ENCODE peak calls at places on chromosomes 2 and 18, in four cellular contexts. J is stomach, V is HL-60, K is H1. X is an unnamed sample.

GRCh38 chr2:5696741-5697521 is 4.7 kb downstream of the SOX11 start:
- DNase-seq in K (peak; percentile 79), V (no peak), J (no peak), X (no peak)

GRCh38 chr2:100877555-100877954 is 57.6 kb downstream of the NPAS2 start:
- DNase-seq in K (no peak), J (peak; percentile 22), V (no peak), X (no peak)

GRCh38 chr2:96575790-96576456 is 39.4 kb downstream of the ARID5A start:
- DNase-seq in V (no peak), J (no peak), K (no peak), X (no peak)

GRCh38 chr2:161020437-161020836 is 139.8 kb upstream of the TANK start:
- DNase-seq in J (no peak), K (no peak), V (no peak), X (no peak)

GRCh38 chr2:176120369-176121307 is 1.9 kb upstream of the HOXD9 start:
- DNase-seq in J (no peak), V (no peak), K (peak; percentile 42), X (no peak)

GRCh38 chr2:15863089-15863488 is 77.3 kb upstream of the MYCN start:
- DNase-seq in V (no peak), J (no peak), K (no peak), X (no peak)

GRCh38 chr18:3710712-3711269 is 260.8 kb downstream of the TGIF1 start:
- DNase-seq in K (no peak), J (peak; percentile 81), V (peak; percentile 79), X (peak; percentile 36)

GRCh38 chr18:8401606-8402005 is 207.6 kb upstream of the RAB12 start:
- DNase-seq in V (no peak), J (no peak), K (no peak), X (no peak)

GRCh38 chr18:36672437-36673344 is 156.1 kb downstream of the TPGS2 start:
- DNase-seq in K (no peak), V (no peak), J (no peak), X (peak; percentile 86)

GRCh38 chr2:106197878-106198277 is 3.8 kb upstream of the UXS1 start:
- DNase-seq in J (no peak), K (no peak), V (no peak), X (no peak)

GRCh38 chr18:62242955-62243354 is 55.9 kb downstream of the RELCH start:
- DNase-seq in V (no peak), K (no peak), J (no peak), X (no peak)

GRCh38 chr18:48834421-48835011 is 116.2 kb downstream of the SMAD7 start:
- DNase-seq in K (no peak), J (peak; percentile 56), V (peak; percentile 89), X (no peak)

GRCh38 chr2:86216577-86217555 is 17.6 kb downstream of the MRPL35 start:
- DNase-seq in K (no peak), J (no peak), V (no peak), X (no peak)

GRCh38 chr18:48470484-48471180 is 61.4 kb upstream of the ZBTB7C start:
- DNase-seq in V (no peak), J (no peak), K (no peak), X (no peak)

GRCh38 chr2:155099784-155100183 is 401.3 kb downstream of the KCNJ3 start:
- DNase-seq in J (no peak), K (no peak), V (no peak), X (no peak)

GRCh38 chr18:4455113-4455811 is at the start of gene DLGAP1:
- DNase-seq in K (no peak), V (no peak), J (peak; percentile 32), X (peak; percentile 65)

GRCh38 chr2:108124733-108125132 is 115.0 kb upstream of the SULT1C3 start:
- DNase-seq in V (no peak), J (no peak), K (no peak), X (no peak)

DNA sequence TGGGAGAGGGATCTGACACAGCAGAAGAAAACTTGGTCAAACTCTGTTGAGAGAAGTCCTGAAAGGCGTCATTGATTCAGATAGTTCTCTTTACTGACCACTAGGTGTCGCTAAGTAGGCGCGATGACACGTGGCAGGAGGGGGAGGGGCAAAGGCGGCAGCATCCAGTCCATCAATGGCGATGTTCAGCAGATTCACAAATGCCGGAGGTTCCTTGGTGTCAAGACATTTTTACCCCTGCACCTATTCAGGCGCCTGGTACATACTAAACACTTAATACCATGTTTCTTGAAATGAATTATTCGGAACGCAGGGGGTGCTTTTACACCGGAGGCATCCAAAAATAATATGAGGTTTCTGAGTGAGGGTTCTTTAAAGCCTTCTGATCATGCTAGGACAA is 3.0 kb upstream of the PLEK start:
- DNase-seq in V (peak; percentile 88), J (peak; percentile 78), K (peak; percentile 76), X (peak; percentile 58)
- TF ChIP-seq POLR2AphosphoS5 in V (peak; percentile 51), J (no peak), K (no peak), X (peak; percentile 71)

DNA sequence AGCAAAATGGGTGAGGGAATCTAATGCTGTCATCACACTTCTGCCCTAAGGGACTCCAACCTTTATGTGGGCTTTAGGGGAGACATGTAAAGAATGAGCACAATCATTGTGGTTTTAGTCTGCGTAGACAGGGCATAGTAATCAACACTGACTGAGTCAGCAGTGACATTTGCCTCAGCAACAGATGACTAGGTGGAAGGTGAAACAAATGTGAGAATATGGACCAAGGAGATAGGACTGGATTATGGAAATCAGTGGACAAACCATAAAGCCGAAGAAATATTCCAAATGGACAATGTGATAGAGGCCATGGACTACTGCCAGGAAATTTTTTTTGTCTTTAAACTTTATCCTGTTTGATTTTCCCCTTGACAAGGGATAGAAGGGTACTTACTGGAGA is 83.9 kb downstream of the PDK1 start:
- DNase-seq in J (no peak), K (no peak), V (no peak), X (no peak)
- H3K27ac ChIP-seq in J (no peak overlapping the region), K (no peak overlapping the region), V (no peak overlapping the region), X (no peak overlapping the region)

GRCh38 chr2:20179179-20179754 is 45.7 kb downstream of the SDC1 start:
- DNase-seq in J (no peak), V (no peak), K (no peak), X (no peak)

GRCh38 chr2:20178404-20179178 is 46.3 kb downstream of the SDC1 start:
- DNase-seq in K (no peak), V (no peak), J (no peak), X (no peak)

GRCh38 chr2:20181761-20182160 is 43.2 kb downstream of the SDC1 start:
- DNase-seq in J (no peak), K (no peak), V (no peak), X (no peak)

GRCh38 chr2:20180676-20181648 is 44.0 kb downstream of the SDC1 start:
- DNase-seq in V (no peak), K (no peak), J (no peak), X (no peak)

DNA sequence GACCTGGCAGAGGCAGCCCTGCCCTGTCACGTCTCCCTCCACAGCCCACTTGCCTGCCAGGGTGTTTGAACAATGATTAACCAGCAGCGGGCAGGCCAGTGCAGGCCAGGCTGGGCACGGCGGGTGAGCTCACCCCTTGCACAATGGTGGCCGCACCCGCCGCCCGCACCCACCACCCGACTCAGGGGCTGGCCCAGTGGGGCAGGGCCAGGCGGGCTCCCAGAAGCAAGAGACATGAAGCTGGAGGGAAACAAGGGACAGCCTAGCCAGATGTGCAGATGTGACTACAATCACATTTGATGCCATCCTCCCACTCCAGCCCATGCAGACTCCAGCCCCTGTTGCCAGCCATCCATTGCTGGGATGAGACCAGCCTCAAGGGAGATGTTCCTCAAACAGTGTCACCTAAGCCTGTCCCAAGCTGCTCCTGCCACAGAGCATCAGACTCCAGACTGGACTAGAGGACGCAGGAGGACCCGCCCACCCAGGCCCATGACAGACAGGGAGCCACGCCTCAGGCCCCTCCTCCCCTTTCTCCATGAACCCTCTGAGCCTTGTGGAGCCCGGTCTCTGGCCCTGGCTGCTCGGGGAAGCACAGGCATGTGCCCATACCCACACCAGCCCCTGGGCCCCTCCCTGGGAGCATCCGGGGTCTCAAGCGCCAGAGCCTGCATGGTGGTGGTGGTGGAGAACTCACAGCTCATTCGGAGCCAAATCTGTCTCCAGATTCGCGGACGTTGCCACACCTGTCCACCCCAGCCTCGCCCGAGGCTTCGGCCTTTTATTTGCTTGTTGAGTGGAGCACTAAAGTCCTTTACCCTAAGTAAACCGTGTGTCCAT is 45.0 kb downstream of the SDC1 start:
- DNase-seq in V (no peak), K (no peak), J (peak; percentile 90), X (peak; percentile 79)
- TF ChIP-seq POLR2AphosphoS5 in V (no peak), K (no peak), J (no peak), X (peak; percentile 78)

GRCh38 chr2:223641062-223641461 is 38.9 kb upstream of the SCG2 start:
- DNase-seq in V (no peak), K (no peak), J (no peak), X (peak; percentile 21)
- H3K27ac ChIP-seq in V (no peak overlapping the region), K (no peak overlapping the region), J (no peak overlapping the region), X (no peak overlapping the region)

GRCh38 chr2:128782411-128783192 is 463.9 kb upstream of the HS6ST1 start:
- DNase-seq in K (peak; percentile 32), J (peak; percentile 7), V (no peak), X (no peak)

GRCh38 chr2:128780434-128781080 is 461.9 kb upstream of the HS6ST1 start:
- DNase-seq in J (no peak), V (no peak), K (peak; percentile 26), X (peak; percentile 3)

GRCh38 chr2:128781166-128781887 is 462.7 kb upstream of the HS6ST1 start:
- DNase-seq in V (no peak), J (no peak), K (peak; percentile 24), X (no peak)

GRCh38 chr2:128783193-128783671 is 464.6 kb upstream of the HS6ST1 start:
- DNase-seq in V (no peak), K (no peak), J (peak; percentile 4), X (no peak)

DNA sequence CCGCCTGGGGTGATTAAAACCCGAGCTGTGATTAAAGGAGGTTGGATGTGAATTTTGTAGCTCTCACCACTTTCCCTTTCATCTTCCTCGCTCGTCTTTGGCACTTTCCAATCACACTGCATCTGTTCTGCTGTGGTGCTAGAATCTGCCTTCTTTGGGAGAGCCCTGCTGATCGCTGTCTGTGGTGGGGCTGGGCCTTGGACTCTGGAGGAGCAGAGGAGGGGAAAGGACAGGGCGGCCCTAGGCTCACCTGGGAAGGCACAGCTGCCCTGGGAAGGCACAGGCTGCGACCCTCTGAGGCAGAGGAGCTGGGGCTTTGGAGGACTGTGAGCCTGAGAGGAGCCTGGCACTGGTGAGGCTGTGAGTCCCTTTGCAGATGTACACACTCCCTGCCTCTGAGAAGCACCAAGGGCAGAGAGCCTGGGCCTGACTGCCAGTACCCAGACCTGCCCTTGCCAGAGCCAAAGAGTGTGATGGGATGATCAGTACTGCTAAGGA is 463.3 kb upstream of the HS6ST1 start:
- DNase-seq in V (no peak), K (peak; percentile 37), J (no peak), X (no peak)
- TF ChIP-seq POLR2AphosphoS5 in V (no peak), K (no peak), J (no peak), X (no peak)

DNA sequence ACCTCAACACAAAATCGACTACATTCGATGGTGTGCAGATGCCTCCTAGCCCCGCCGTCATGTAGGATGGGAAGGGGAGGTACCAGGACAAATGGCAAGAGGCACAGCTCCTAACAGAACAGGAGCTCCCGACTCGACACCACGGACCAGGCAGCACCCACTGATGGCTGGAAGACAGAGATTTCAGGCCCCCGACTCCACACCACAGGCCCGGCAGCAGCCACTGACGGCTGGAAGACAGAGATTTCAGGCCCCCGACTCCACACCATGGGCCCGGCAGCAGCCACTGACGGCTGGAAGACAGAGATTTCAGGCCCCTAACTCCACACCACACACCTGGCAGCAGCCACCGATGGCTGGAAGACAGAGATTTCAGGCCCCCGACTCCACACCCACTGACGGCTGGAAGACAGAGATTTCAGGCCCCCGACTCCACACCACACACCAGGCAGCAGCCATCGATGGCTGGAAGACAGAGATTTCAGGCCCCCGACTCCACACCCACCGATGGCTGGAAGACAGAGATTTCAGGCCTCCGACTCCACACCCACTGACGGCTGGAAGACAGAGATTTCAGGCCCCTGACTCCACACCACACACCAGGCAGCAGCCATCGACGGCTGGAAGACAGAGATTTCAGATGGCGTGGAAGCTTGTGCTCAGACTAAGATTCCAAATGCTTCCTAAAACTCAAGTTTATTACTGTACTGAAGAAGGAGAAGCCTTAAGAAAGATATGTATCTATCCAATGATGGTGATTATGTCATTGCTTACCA is 135.5 kb downstream of the EIPR1 start:
- DNase-seq in K (no peak), J (no peak), V (no peak), X (no peak)
- H3K27ac ChIP-seq in K (no peak overlapping the region), J (no peak overlapping the region), V (no peak overlapping the region), X (no peak overlapping the region)

X was measured in prostate gland.